ENCODE peak calls at places on chromosomes 6 and 20, in six cellular contexts. G, Q, B, T, S and W are unnamed samples.

GRCh38 chr6:150686566-150686965 is 86.9 kb downstream of the PLEKHG1 start:
- DNase-seq in G (no peak), T (no peak), Q (no peak), B (no peak), S (no peak), W (no peak)

GRCh38 chr6:82569022-82569421 is 205.4 kb downstream of the TPBG start:
- DNase-seq in G (no peak), S (no peak), Q (no peak), T (no peak), B (no peak), W (no peak)

GRCh38 chr20:19560876-19561480 is 197.1 kb upstream of the RIN2 start:
- DNase-seq in S (peak; percentile 8), B (no peak), Q (no peak), G (no peak), T (no peak), W (no peak)

GRCh38 chr20:44651507-44652373 is at the start of gene ADA:
- DNase-seq in S (peak; percentile 64), Q (peak; percentile 44), B (peak; percentile 72), T (peak; percentile 65), G (no peak), W (peak; percentile 91)

GRCh38 chr6:28537509-28538140 is 11.9 kb downstream of the GPX5 start:
- DNase-seq in T (peak; percentile 38), G (no peak), S (peak; percentile 23), Q (no peak), B (no peak), W (no peak)

GRCh38 chr6:90107721-90108364 is 188.8 kb downstream of the BACH2 start:
- DNase-seq in B (no peak), S (no peak), Q (no peak), G (no peak), T (no peak), W (no peak)

GRCh38 chr6:50093116-50093937 is 43.6 kb upstream of the DEFB112 start:
- DNase-seq in Q (no peak), T (no peak), S (no peak), B (no peak), G (no peak), W (no peak)

GRCh38 chr20:10671850-10672578 is 1.8 kb downstream of the JAG1 start:
- DNase-seq in T (peak; percentile 85), S (peak; percentile 65), B (no peak), G (no peak), Q (no peak), W (peak; percentile 63)

GRCh38 chr20:35901678-35902544 is 52.4 kb downstream of the SCAND1 start:
- DNase-seq in S (peak; percentile 88), B (peak; percentile 89), T (peak; percentile 78), G (peak; percentile 53), Q (no peak), W (peak; percentile 90)

GRCh38 chr6:26521485-26522391 is 16.4 kb upstream of the HMGN4 start:
- DNase-seq in B (peak; percentile 75), T (peak; percentile 38), S (peak; percentile 84), Q (peak; percentile 72), G (no peak), W (peak; percentile 83)

GRCh38 chr6:105981002-105981887 is 104.9 kb upstream of the PRDM1 start:
- DNase-seq in G (no peak), Q (peak; percentile 32), B (no peak), S (no peak), T (no peak), W (peak; percentile 44)

GRCh38 chr20:1696521-1697209 is 39.1 kb upstream of the SIRPG start:
- DNase-seq in S (no peak), G (no peak), Q (no peak), T (no peak), B (no peak), W (no peak)

GRCh38 chr6:73394577-73395354 is at the start of gene DDX43:
- DNase-seq in B (peak; percentile 90), Q (no peak), G (no peak), T (no peak), S (no peak), W (peak; percentile 9)